ENCODE peak calls at places on chromosome 20, in eight cellular contexts. Q, P, G, K, Z, A, U and T are unnamed samples.

GRCh38 chr20:57795977-57796560 is 86.3 kb upstream of the PMEPA1 start:
- DNase-seq in G (no peak), U (no peak), Z (no peak), A (peak; percentile 16), K (no peak), P (no peak), Q (no peak), T (no peak)

GRCh38 chr20:21100590-21101452 is 5.3 kb downstream of the LINC00237 start:
- DNase-seq in P (no peak), G (no peak), U (peak; percentile 79), Q (no peak), A (no peak), Z (no peak), K (no peak), T (peak; percentile 35)

GRCh38 chr20:32315885-32316284 is 38.4 kb downstream of the KIF3B start:
- DNase-seq in Z (no peak), G (no peak), Q (no peak), U (no peak), A (no peak), P (no peak), K (no peak), T (no peak)

GRCh38 chr20:19864130-19864529 is 106.1 kb downstream of the RIN2 start:
- DNase-seq in Q (no peak), U (no peak), K (no peak), A (no peak), G (no peak), Z (no peak), P (no peak), T (no peak)

GRCh38 chr20:37651932-37652331 is 41.9 kb upstream of the CTNNBL1 start:
- DNase-seq in U (peak; percentile 77), G (no peak), Z (no peak), Q (peak; percentile 52), P (peak; percentile 29), K (peak; percentile 32), A (peak; percentile 65), T (peak; percentile 21)

GRCh38 chr20:37081717-37082289 is 14.0 kb downstream of the RBL1 start:
- DNase-seq in G (peak; percentile 24), U (no peak), Z (no peak), Q (no peak), K (no peak), A (no peak), P (no peak), T (no peak)

GRCh38 chr20:6636209-6637159 is 131.0 kb upstream of the BMP2 start:
- DNase-seq in U (no peak), K (no peak), Z (no peak), P (no peak), A (no peak), Q (peak; percentile 80), G (peak; percentile 69), T (peak; percentile 7)

GRCh38 chr20:36399969-36400545 is 93.9 kb downstream of the DLGAP4 start:
- DNase-seq in K (no peak), P (no peak), U (no peak), A (no peak), Z (no peak), Q (no peak), G (no peak), T (no peak)

GRCh38 chr20:50601511-50602431 is 89.6 kb downstream of the RIPOR3 start:
- DNase-seq in K (no peak), A (no peak), G (no peak), U (no peak), Z (no peak), P (no peak), Q (no peak), T (no peak)

GRCh38 chr20:1338801-1339200 is 9.9 kb upstream of the SDCBP2 start:
- DNase-seq in G (no peak), Z (no peak), K (no peak), A (no peak), Q (no peak), P (no peak), U (peak; percentile 19), T (no peak)

GRCh38 chr20:18750735-18751134 is 62.8 kb upstream of the SCP2D1 start:
- DNase-seq in Q (no peak), G (no peak), K (no peak), A (no peak), U (no peak), P (no peak), Z (no peak), T (no peak)

DNA sequence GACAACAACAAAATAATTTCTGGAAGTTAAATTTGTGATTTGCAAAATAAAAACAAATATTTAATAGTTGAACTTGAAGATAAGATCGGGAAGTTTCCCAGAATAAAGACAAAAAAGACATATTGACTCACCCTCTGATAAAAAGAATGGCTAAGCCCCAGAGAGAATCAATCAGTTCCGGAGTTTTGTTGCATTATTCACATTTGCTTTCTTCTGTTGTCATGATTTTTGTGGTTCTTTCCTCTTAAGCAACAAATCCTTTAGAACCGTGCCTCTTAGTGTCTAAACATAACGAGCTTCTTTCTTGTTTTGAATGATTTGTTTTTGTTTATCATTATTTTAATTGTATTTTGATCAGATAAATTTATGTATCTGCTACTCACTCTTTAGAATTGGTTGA is 337.7 kb upstream of the PRND start:
- DNase-seq in U (no peak), A (no peak), G (no peak), Q (no peak), K (no peak), Z (no peak), P (no peak), T (no peak)
- TF ChIP-seq CTCF in U (no peak), A (no peak), G (no peak), Q (no peak), K (no peak), Z (no peak), P (no peak), T (no peak)

GRCh38 chr20:61805365-61805764 is 260.3 kb downstream of the TAF4 start:
- DNase-seq in P (peak; percentile 6), G (no peak), Z (no peak), U (no peak), A (no peak), Q (no peak), K (no peak), T (no peak)

GRCh38 chr20:61806314-61806713 is 259.4 kb downstream of the TAF4 start:
- DNase-seq in U (no peak), G (no peak), Z (no peak), A (no peak), K (no peak), Q (no peak), P (peak; percentile 6), T (no peak)

GRCh38 chr20:61804896-61805295 is 260.8 kb downstream of the TAF4 start:
- DNase-seq in G (no peak), U (no peak), Z (no peak), Q (no peak), P (peak; percentile 2), K (no peak), A (no peak), T (no peak)

GRCh38 chr20:61806995-61807394 is 258.7 kb downstream of the TAF4 start:
- DNase-seq in P (peak; percentile 6), G (no peak), A (no peak), K (no peak), Z (no peak), U (no peak), Q (no peak), T (no peak)

DNA sequence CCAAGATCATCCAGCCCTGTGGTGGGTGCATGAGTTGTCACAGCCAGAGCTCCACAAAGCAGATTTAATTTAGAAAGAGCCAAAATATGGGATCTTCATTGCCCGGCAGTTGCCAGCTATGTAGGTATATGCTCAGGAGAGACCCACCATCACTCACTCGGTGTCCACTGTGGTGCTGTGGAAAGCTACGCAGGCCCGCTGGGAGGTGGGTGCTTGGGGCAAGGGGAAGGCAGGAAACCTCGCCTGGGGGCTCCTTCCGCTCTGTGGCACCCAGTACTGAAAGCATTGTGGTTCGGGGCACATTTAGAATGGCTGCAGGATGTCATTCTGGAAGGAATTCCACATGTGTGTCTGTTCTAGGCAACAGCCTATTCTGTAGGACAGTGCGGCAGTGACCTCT is 259.9 kb downstream of the TAF4 start:
- DNase-seq in G (no peak), A (peak; percentile 29), Z (no peak), U (no peak), P (no peak), K (no peak), Q (no peak), T (no peak)
- TF ChIP-seq CTCF in G (no peak), A (no peak), Z (no peak), U (no peak), P (no peak), K (no peak), Q (no peak), T (no peak)

GRCh38 chr20:35011589-35012226 is 56.0 kb downstream of the MYH7B start:
- DNase-seq in Z (no peak), U (peak; percentile 15), A (no peak), P (no peak), K (no peak), G (no peak), Q (no peak), T (no peak)

GRCh38 chr20:35013421-35014411 is 58.0 kb downstream of the MYH7B start:
- DNase-seq in U (peak; percentile 14), K (no peak), Z (no peak), Q (no peak), A (no peak), G (no peak), P (no peak), T (no peak)

GRCh38 chr20:35010405-35011192 is 54.9 kb downstream of the MYH7B start:
- DNase-seq in A (no peak), Z (no peak), Q (no peak), U (peak; percentile 20), G (no peak), P (no peak), K (no peak), T (no peak)

GRCh38 chr20:35014537-35014936 is 58.9 kb downstream of the MYH7B start:
- DNase-seq in U (peak; percentile 10), Z (no peak), K (no peak), P (no peak), Q (no peak), A (no peak), G (no peak), T (no peak)

DNA sequence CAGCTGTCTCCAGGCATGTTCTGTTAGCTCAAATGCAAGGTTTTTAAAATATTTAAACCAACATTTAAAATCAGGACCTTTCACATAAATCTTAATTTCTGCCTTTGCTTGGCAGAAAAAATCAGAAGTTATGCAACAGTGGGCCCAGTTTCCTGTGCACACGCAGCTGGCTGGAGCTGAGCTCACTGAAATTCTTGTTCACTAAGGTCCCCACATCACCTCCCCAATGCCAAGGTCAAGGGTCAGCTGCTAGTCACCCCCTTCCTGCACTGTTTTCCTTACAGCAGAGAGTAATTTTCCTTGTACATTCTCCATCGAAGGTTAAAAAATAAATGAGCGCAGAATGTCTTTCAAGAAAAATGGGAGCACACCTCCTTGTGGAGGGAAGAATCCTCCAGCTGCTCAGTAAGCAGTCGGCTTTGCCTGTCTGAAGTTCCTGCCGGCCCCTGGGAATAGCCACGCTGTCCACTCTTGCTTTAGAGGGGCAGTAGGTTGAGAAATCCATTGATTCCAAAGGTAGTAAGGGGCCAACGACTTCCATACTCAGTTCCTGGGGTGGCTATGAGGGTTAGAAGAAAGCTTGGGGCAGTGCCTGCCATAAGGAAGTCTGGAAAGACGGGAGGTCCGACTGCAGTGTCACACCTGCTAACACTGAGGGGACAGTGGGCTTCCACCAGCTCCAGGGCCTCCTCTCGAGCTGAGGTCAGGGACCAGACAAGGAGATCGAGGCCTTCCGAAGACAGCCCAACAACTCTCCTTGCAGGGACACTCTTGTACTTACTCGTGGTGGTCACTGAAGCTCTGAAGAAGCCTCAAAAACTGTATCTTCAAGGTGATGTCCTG is 56.8 kb downstream of the MYH7B start:
- DNase-seq in G (no peak), K (no peak), U (peak; percentile 10), Q (no peak), A (peak; percentile 56), Z (no peak), P (no peak), T (no peak)
- TF ChIP-seq CTCF in G (no peak), K (no peak), U (no peak), Q (no peak), A (no peak), Z (no peak), P (no peak), T (no peak)

GRCh38 chr20:39880890-39881289 is 808.1 kb downstream of the MAFB start:
- DNase-seq in A (no peak), G (no peak), Z (no peak), K (no peak), U (peak; percentile 36), Q (peak; percentile 71), P (no peak), T (no peak)
- TF ChIP-seq CTCF in A (no peak), G (peak; percentile 51), Z (peak; percentile 26), K (no peak), U (peak; percentile 52), Q (peak; percentile 36), P (no peak), T (no peak)